ENCODE peak calls at places on chromosome 14, in ten cellular contexts. One of them, this sample, is unnamed.

GRCh38 chr14:94050231-94050880 is 24.2 kb downstream of the OTUB2 start:
- DNase-seq in stimulated activated CD4-positive, alpha-beta T cell treated with anti-CD3 and anti-CD28 coated beads, TNF-alpha, amount 100 ng/mL, for 48 hours: no peak
- DNase-seq in iris pigment epithelial cell: no peak
- DNase-seq in Ammon's horn: peak
- DNase-seq in T-cell: no peak
- DNase-seq in HFFc6: no peak
- DNase-seq in ovary: no peak
- DNase-seq in IMR-90: no peak
- DNase-seq in stimulated activated CD8-positive, alpha-beta memory T cell treated with anti-CD3 and anti-CD28 coated beads, Interleukin-12 subunit alpha, Interleukin-12 subunit beta, amount 100 ng/mL, for 1 hour: no peak
- DNase-seq in HCT116: no peak
- DNase-seq in this sample: peak

GRCh38 chr14:96098309-96098998 is 59.3 kb downstream of the C14orf132 start:
- DNase-seq in stimulated activated CD4-positive, alpha-beta T cell treated with anti-CD3 and anti-CD28 coated beads, TNF-alpha, amount 100 ng/mL, for 48 hours: no peak
- DNase-seq in iris pigment epithelial cell: peak
- DNase-seq in Ammon's horn: peak
- DNase-seq in T-cell: no peak
- DNase-seq in HFFc6: peak
- DNase-seq in ovary: no peak
- DNase-seq in IMR-90: peak
- DNase-seq in stimulated activated CD8-positive, alpha-beta memory T cell treated with anti-CD3 and anti-CD28 coated beads, Interleukin-12 subunit alpha, Interleukin-12 subunit beta, amount 100 ng/mL, for 1 hour: no peak
- DNase-seq in HCT116: peak
- DNase-seq in this sample: peak

GRCh38 chr14:98501836-98502235 is 770.2 kb downstream of the BCL11B start:
- DNase-seq in stimulated activated CD4-positive, alpha-beta T cell treated with anti-CD3 and anti-CD28 coated beads, TNF-alpha, amount 100 ng/mL, for 48 hours: no peak
- DNase-seq in iris pigment epithelial cell: no peak
- DNase-seq in Ammon's horn: no peak
- DNase-seq in T-cell: no peak
- DNase-seq in HFFc6: no peak
- DNase-seq in ovary: no peak
- DNase-seq in IMR-90: no peak
- DNase-seq in stimulated activated CD8-positive, alpha-beta memory T cell treated with anti-CD3 and anti-CD28 coated beads, Interleukin-12 subunit alpha, Interleukin-12 subunit beta, amount 100 ng/mL, for 1 hour: no peak
- DNase-seq in HCT116: no peak
- DNase-seq in this sample: no peak

GRCh38 chr14:70955543-70956480 is 48.6 kb downstream of the PCNX1 start:
- DNase-seq in stimulated activated CD4-positive, alpha-beta T cell treated with anti-CD3 and anti-CD28 coated beads, TNF-alpha, amount 100 ng/mL, for 48 hours: no peak
- DNase-seq in iris pigment epithelial cell: peak
- DNase-seq in Ammon's horn: peak
- DNase-seq in T-cell: peak
- DNase-seq in HFFc6: peak
- DNase-seq in ovary: no peak
- DNase-seq in IMR-90: peak
- DNase-seq in stimulated activated CD8-positive, alpha-beta memory T cell treated with anti-CD3 and anti-CD28 coated beads, Interleukin-12 subunit alpha, Interleukin-12 subunit beta, amount 100 ng/mL, for 1 hour: peak
- DNase-seq in HCT116: no peak
- DNase-seq in this sample: peak

GRCh38 chr14:68474741-68475140 is 318.1 kb downstream of the ZFP36L1 start:
- DNase-seq in stimulated activated CD4-positive, alpha-beta T cell treated with anti-CD3 and anti-CD28 coated beads, TNF-alpha, amount 100 ng/mL, for 48 hours: no peak
- DNase-seq in iris pigment epithelial cell: no peak
- DNase-seq in Ammon's horn: no peak
- DNase-seq in T-cell: no peak
- DNase-seq in HFFc6: no peak
- DNase-seq in ovary: no peak
- DNase-seq in IMR-90: no peak
- DNase-seq in stimulated activated CD8-positive, alpha-beta memory T cell treated with anti-CD3 and anti-CD28 coated beads, Interleukin-12 subunit alpha, Interleukin-12 subunit beta, amount 100 ng/mL, for 1 hour: no peak
- DNase-seq in HCT116: no peak
- DNase-seq in this sample: no peak

GRCh38 chr14:70885343-70886014 is 21.8 kb upstream of the PCNX1 start:
- DNase-seq in stimulated activated CD4-positive, alpha-beta T cell treated with anti-CD3 and anti-CD28 coated beads, TNF-alpha, amount 100 ng/mL, for 48 hours: peak
- DNase-seq in iris pigment epithelial cell: no peak
- DNase-seq in Ammon's horn: no peak
- DNase-seq in T-cell: no peak
- DNase-seq in HFFc6: no peak
- DNase-seq in ovary: no peak
- DNase-seq in IMR-90: no peak
- DNase-seq in stimulated activated CD8-positive, alpha-beta memory T cell treated with anti-CD3 and anti-CD28 coated beads, Interleukin-12 subunit alpha, Interleukin-12 subunit beta, amount 100 ng/mL, for 1 hour: no peak
- DNase-seq in HCT116: no peak
- DNase-seq in this sample: no peak

GRCh38 chr14:55607386-55607785 is 27.4 kb downstream of the KTN1 start:
- DNase-seq in stimulated activated CD4-positive, alpha-beta T cell treated with anti-CD3 and anti-CD28 coated beads, TNF-alpha, amount 100 ng/mL, for 48 hours: no peak
- DNase-seq in iris pigment epithelial cell: no peak
- DNase-seq in Ammon's horn: no peak
- DNase-seq in T-cell: no peak
- DNase-seq in HFFc6: no peak
- DNase-seq in ovary: no peak
- DNase-seq in IMR-90: no peak
- DNase-seq in stimulated activated CD8-positive, alpha-beta memory T cell treated with anti-CD3 and anti-CD28 coated beads, Interleukin-12 subunit alpha, Interleukin-12 subunit beta, amount 100 ng/mL, for 1 hour: no peak
- DNase-seq in HCT116: no peak
- DNase-seq in this sample: no peak

GRCh38 chr14:105272623-105273022 is 24.3 kb downstream of the BTBD6 start:
- DNase-seq in stimulated activated CD4-positive, alpha-beta T cell treated with anti-CD3 and anti-CD28 coated beads, TNF-alpha, amount 100 ng/mL, for 48 hours: no peak
- DNase-seq in iris pigment epithelial cell: no peak
- DNase-seq in Ammon's horn: no peak
- DNase-seq in T-cell: no peak
- DNase-seq in HFFc6: no peak
- DNase-seq in ovary: no peak
- DNase-seq in IMR-90: no peak
- DNase-seq in stimulated activated CD8-positive, alpha-beta memory T cell treated with anti-CD3 and anti-CD28 coated beads, Interleukin-12 subunit alpha, Interleukin-12 subunit beta, amount 100 ng/mL, for 1 hour: no peak
- DNase-seq in HCT116: no peak
- DNase-seq in this sample: no peak

GRCh38 chr14:43765474-43765873 is 741.6 kb downstream of the FSCB start:
- DNase-seq in stimulated activated CD4-positive, alpha-beta T cell treated with anti-CD3 and anti-CD28 coated beads, TNF-alpha, amount 100 ng/mL, for 48 hours: no peak
- DNase-seq in iris pigment epithelial cell: peak
- DNase-seq in Ammon's horn: no peak
- DNase-seq in T-cell: no peak
- DNase-seq in HFFc6: no peak
- DNase-seq in ovary: no peak
- DNase-seq in IMR-90: no peak
- DNase-seq in stimulated activated CD8-positive, alpha-beta memory T cell treated with anti-CD3 and anti-CD28 coated beads, Interleukin-12 subunit alpha, Interleukin-12 subunit beta, amount 100 ng/mL, for 1 hour: no peak
- DNase-seq in HCT116: no peak
- DNase-seq in this sample: no peak

GRCh38 chr14:80946797-80947196 is 5.3 kb upstream of the CEP128 start:
- DNase-seq in stimulated activated CD4-positive, alpha-beta T cell treated with anti-CD3 and anti-CD28 coated beads, TNF-alpha, amount 100 ng/mL, for 48 hours: no peak
- DNase-seq in iris pigment epithelial cell: no peak
- DNase-seq in Ammon's horn: no peak
- DNase-seq in T-cell: no peak
- DNase-seq in HFFc6: no peak
- DNase-seq in ovary: no peak
- DNase-seq in IMR-90: no peak
- DNase-seq in stimulated activated CD8-positive, alpha-beta memory T cell treated with anti-CD3 and anti-CD28 coated beads, Interleukin-12 subunit alpha, Interleukin-12 subunit beta, amount 100 ng/mL, for 1 hour: no peak
- DNase-seq in HCT116: no peak
- DNase-seq in this sample: no peak

GRCh38 chr14:54589843-54590242 is 22.9 kb downstream of the SAMD4A start:
- DNase-seq in stimulated activated CD4-positive, alpha-beta T cell treated with anti-CD3 and anti-CD28 coated beads, TNF-alpha, amount 100 ng/mL, for 48 hours: no peak
- DNase-seq in iris pigment epithelial cell: no peak
- DNase-seq in Ammon's horn: no peak
- DNase-seq in T-cell: no peak
- DNase-seq in HFFc6: no peak
- DNase-seq in ovary: no peak
- DNase-seq in IMR-90: no peak
- DNase-seq in stimulated activated CD8-positive, alpha-beta memory T cell treated with anti-CD3 and anti-CD28 coated beads, Interleukin-12 subunit alpha, Interleukin-12 subunit beta, amount 100 ng/mL, for 1 hour: no peak
- DNase-seq in HCT116: no peak
- DNase-seq in this sample: no peak

GRCh38 chr14:91878274-91878673 is 10.9 kb upstream of the TC2N start:
- DNase-seq in stimulated activated CD4-positive, alpha-beta T cell treated with anti-CD3 and anti-CD28 coated beads, TNF-alpha, amount 100 ng/mL, for 48 hours: no peak
- DNase-seq in iris pigment epithelial cell: no peak
- DNase-seq in Ammon's horn: no peak
- DNase-seq in T-cell: no peak
- DNase-seq in HFFc6: no peak
- DNase-seq in ovary: no peak
- DNase-seq in IMR-90: no peak
- DNase-seq in stimulated activated CD8-positive, alpha-beta memory T cell treated with anti-CD3 and anti-CD28 coated beads, Interleukin-12 subunit alpha, Interleukin-12 subunit beta, amount 100 ng/mL, for 1 hour: no peak
- DNase-seq in HCT116: no peak
- DNase-seq in this sample: no peak

GRCh38 chr14:105414456-105415371 is 4.9 kb upstream of the MTA1 start:
- DNase-seq in stimulated activated CD4-positive, alpha-beta T cell treated with anti-CD3 and anti-CD28 coated beads, TNF-alpha, amount 100 ng/mL, for 48 hours: peak
- DNase-seq in iris pigment epithelial cell: peak
- DNase-seq in Ammon's horn: peak
- DNase-seq in T-cell: peak
- DNase-seq in HFFc6: no peak
- DNase-seq in ovary: peak
- DNase-seq in IMR-90: peak
- DNase-seq in stimulated activated CD8-positive, alpha-beta memory T cell treated with anti-CD3 and anti-CD28 coated beads, Interleukin-12 subunit alpha, Interleukin-12 subunit beta, amount 100 ng/mL, for 1 hour: peak
- DNase-seq in HCT116: no peak
- DNase-seq in this sample: peak

This sample was measured in kidney tubule cell.